ENCODE peak calls at places on chromosomes 5 and 9, in seven cellular contexts. J, M, Z, E, R, Q and X are unnamed samples.

GRCh38 chr9:90964101-90965020 is 162.7 kb downstream of the SYK start:
- DNase-seq in J (no peak), M (no peak), Z (no peak), E (no peak), R (no peak), Q (no peak), X (no peak)

GRCh38 chr5:101418735-101419134 is 515.7 kb upstream of the ST8SIA4 start:
- DNase-seq in J (no peak), M (no peak), Z (no peak), E (no peak), R (no peak), Q (peak; percentile 20), X (no peak)

GRCh38 chr5:66442951-66443445 is 153.2 kb upstream of the MAST4 start:
- DNase-seq in J (no peak), M (no peak), Z (no peak), E (no peak), R (no peak), Q (no peak), X (peak; percentile 19)

GRCh38 chr5:167754501-167754941 is 536.9 kb upstream of the WWC1 start:
- DNase-seq in J (no peak), M (no peak), Z (no peak), E (no peak), R (no peak), Q (no peak), X (no peak)

GRCh38 chr9:136762915-136763648 is 1.2 kb downstream of the LCN15 start:
- DNase-seq in J (no peak), M (no peak), Z (no peak), E (peak; percentile 87), R (peak; percentile 35), Q (no peak), X (peak; percentile 68)

GRCh38 chr9:24939099-24939850 is 393.6 kb upstream of the IZUMO3 start:
- DNase-seq in J (no peak), M (no peak), Z (no peak), E (no peak), R (no peak), Q (no peak), X (no peak)

GRCh38 chr5:153352685-153353219 is 137.7 kb upstream of the GRIA1 start:
- DNase-seq in J (no peak), M (no peak), Z (no peak), E (no peak), R (no peak), Q (no peak), X (no peak)

GRCh38 chr5:157215143-157215825 is 34.6 kb downstream of the ITK start:
- DNase-seq in J (no peak), M (no peak), Z (no peak), E (no peak), R (no peak), Q (no peak), X (no peak)

GRCh38 chr9:24413651-24414050 is 132.0 kb downstream of the IZUMO3 start:
- DNase-seq in J (no peak), M (no peak), Z (no peak), E (no peak), R (no peak), Q (no peak), X (no peak)

GRCh38 chr5:141695627-141696180 is 13.7 kb upstream of the ARAP3 start:
- DNase-seq in J (no peak), M (no peak), Z (no peak), E (peak; percentile 32), R (no peak), Q (no peak), X (no peak)

GRCh38 chr5:33381243-33381642 is 59.5 kb upstream of the TARS1 start:
- DNase-seq in J (no peak), M (no peak), Z (no peak), E (no peak), R (no peak), Q (no peak), X (no peak)

GRCh38 chr5:134100283-134101011 is 14.0 kb upstream of the TCF7 start:
- DNase-seq in J (no peak), M (peak; percentile 72), Z (no peak), E (no peak), R (peak; percentile 91), Q (peak; percentile 91), X (no peak)

GRCh38 chr5:124908603-124909451 is 162.4 kb upstream of the ZNF608 start:
- DNase-seq in J (no peak), M (no peak), Z (no peak), E (no peak), R (no peak), Q (no peak), X (peak; percentile 67)

GRCh38 chr9:125755340-125755739 is 8.2 kb downstream of the PBX3 start:
- DNase-seq in J (no peak), M (no peak), Z (no peak), E (no peak), R (no peak), Q (no peak), X (no peak)